ENCODE peak calls at places on chromosomes 2 and 18, in six cellular contexts. O is mesenchymal stem cell; H is HT1080; U is activated T-helper 1 cell treated with Interleukin-2 at 50 U/mL for 16 hours; G is activated naive CD4-positive, alpha-beta T cell treated with anti-CD3 and anti-CD28 coated beads, Interleukin-2, amount 10 ng/mL, durations not matched to agents 7 days and 5 days; W is NCI-H1436. A is an unnamed sample.
A peak's percentile ranks its signal among the peaks of the same experiment; 100 is the strongest.

GRCh38 chr2:204505946-204506345 is 39.3 kb upstream of the PARD3B start:
- DNase-seq in U (no peak), H (peak; percentile 44), G (no peak), O (peak; percentile 26), W (no peak), A (no peak)

GRCh38 chr18:69701305-69701704 is 246.4 kb downstream of the CD226 start:
- DNase-seq in H (no peak), G (no peak), O (no peak), U (no peak), W (no peak), A (no peak)

GRCh38 chr2:216516730-216517350 is 18.2 kb downstream of the RPL37A start:
- DNase-seq in G (no peak), H (peak; percentile 45), O (peak; percentile 59), W (peak; percentile 68), U (no peak), A (no peak)

GRCh38 chr18:44839239-44839666 is 158.6 kb downstream of the SETBP1 start:
- DNase-seq in O (peak; percentile 72), H (peak; percentile 82), G (peak; percentile 84), W (no peak), U (peak; percentile 31), A (peak; percentile 58)

GRCh38 chr18:902179-902718 is 2.4 kb upstream of the ADCYAP1 start:
- DNase-seq in G (no peak), O (peak; percentile 27), U (no peak), H (no peak), W (no peak), A (no peak)

GRCh38 chr2:142874293-142874814 is 3.1 kb upstream of the KYNU start:
- DNase-seq in G (no peak), H (peak; percentile 93), W (no peak), U (no peak), O (peak; percentile 99), A (no peak)

GRCh38 chr18:12474876-12475275 is 67.1 kb downstream of the PRELID3A start:
- DNase-seq in O (peak; percentile 13), U (no peak), H (no peak), W (no peak), G (no peak), A (no peak)

GRCh38 chr2:102069311-102069974 is 73.1 kb upstream of the IL1R1 start:
- DNase-seq in H (no peak), G (no peak), O (no peak), W (no peak), U (no peak), A (no peak)

GRCh38 chr18:45590060-45590537 is 25.2 kb upstream of the SLC14A2 start:
- DNase-seq in O (no peak), U (no peak), W (no peak), G (no peak), H (no peak), A (no peak)

A was measured in Peyer's patch.